ENCODE peak calls at places on chromosomes 4 and X, in ten cellular contexts. One of them, this sample, is unnamed.

GRCh38 chrX:103554687-103555417 is 30.5 kb upstream of the TCEAL4 start:
- DNase-seq in AG04449: no peak
- DNase-seq in activated CD8-positive, alpha-beta T cell treated with anti-CD3 and anti-CD28 coated beads for 36 hours: peak; percentile 83
- DNase-seq in esophagus squamous epithelium: no peak
- DNase-seq in hepatocyte: peak; percentile 73
- DNase-seq in OCI-LY7: peak; percentile 78
- DNase-seq in Peyer's patch: peak; percentile 41
- DNase-seq in suprapubic skin: no peak
- DNase-seq in astrocyte of the spinal cord: peak; percentile 68
- DNase-seq in HFFc6: no peak
- DNase-seq in this sample: peak; percentile 26

GRCh38 chrX:69163936-69164741 is 1.1 kb downstream of the PJA1 start:
- DNase-seq in AG04449: no peak
- DNase-seq in activated CD8-positive, alpha-beta T cell treated with anti-CD3 and anti-CD28 coated beads for 36 hours: peak; percentile 77
- DNase-seq in esophagus squamous epithelium: no peak
- DNase-seq in hepatocyte: peak; percentile 51
- DNase-seq in OCI-LY7: peak; percentile 41
- DNase-seq in Peyer's patch: no peak
- DNase-seq in suprapubic skin: no peak
- DNase-seq in astrocyte of the spinal cord: no peak
- DNase-seq in HFFc6: no peak
- DNase-seq in this sample: peak; percentile 36

GRCh38 chr4:42482516-42483327 is 85.4 kb downstream of the SHISA3 start:
- DNase-seq in AG04449: no peak
- DNase-seq in activated CD8-positive, alpha-beta T cell treated with anti-CD3 and anti-CD28 coated beads for 36 hours: no peak
- DNase-seq in esophagus squamous epithelium: no peak
- DNase-seq in hepatocyte: no peak
- DNase-seq in OCI-LY7: no peak
- DNase-seq in Peyer's patch: no peak
- DNase-seq in suprapubic skin: no peak
- DNase-seq in astrocyte of the spinal cord: no peak
- DNase-seq in HFFc6: no peak
- DNase-seq in this sample: no peak

GRCh38 chr4:159487284-159487747 is 384.4 kb downstream of the RAPGEF2 start:
- DNase-seq in AG04449: peak; percentile 37
- DNase-seq in activated CD8-positive, alpha-beta T cell treated with anti-CD3 and anti-CD28 coated beads for 36 hours: peak; percentile 39
- DNase-seq in esophagus squamous epithelium: no peak
- DNase-seq in hepatocyte: peak; percentile 85
- DNase-seq in OCI-LY7: peak; percentile 47
- DNase-seq in Peyer's patch: no peak
- DNase-seq in suprapubic skin: no peak
- DNase-seq in astrocyte of the spinal cord: peak; percentile 82
- DNase-seq in HFFc6: peak; percentile 54
- DNase-seq in this sample: peak; percentile 3

GRCh38 chr4:13956947-13957346 is 329.4 kb upstream of the BOD1L1 start:
- DNase-seq in AG04449: no peak
- DNase-seq in activated CD8-positive, alpha-beta T cell treated with anti-CD3 and anti-CD28 coated beads for 36 hours: no peak
- DNase-seq in esophagus squamous epithelium: no peak
- DNase-seq in hepatocyte: no peak
- DNase-seq in OCI-LY7: no peak
- DNase-seq in Peyer's patch: no peak
- DNase-seq in suprapubic skin: no peak
- DNase-seq in astrocyte of the spinal cord: no peak
- DNase-seq in HFFc6: no peak
- DNase-seq in this sample: no peak

GRCh38 chr4:71254451-71255012 is 84.3 kb upstream of the SLC4A4 start:
- DNase-seq in AG04449: no peak
- DNase-seq in activated CD8-positive, alpha-beta T cell treated with anti-CD3 and anti-CD28 coated beads for 36 hours: no peak
- DNase-seq in esophagus squamous epithelium: no peak
- DNase-seq in hepatocyte: no peak
- DNase-seq in OCI-LY7: no peak
- DNase-seq in Peyer's patch: no peak
- DNase-seq in suprapubic skin: no peak
- DNase-seq in astrocyte of the spinal cord: no peak
- DNase-seq in HFFc6: no peak
- DNase-seq in this sample: no peak

GRCh38 chrX:71533850-71534515 is 1.1 kb downstream of the OGT start:
- DNase-seq in AG04449: no peak
- DNase-seq in activated CD8-positive, alpha-beta T cell treated with anti-CD3 and anti-CD28 coated beads for 36 hours: peak; percentile 71
- DNase-seq in esophagus squamous epithelium: no peak
- DNase-seq in hepatocyte: peak; percentile 30
- DNase-seq in OCI-LY7: peak; percentile 70
- DNase-seq in Peyer's patch: peak; percentile 55
- DNase-seq in suprapubic skin: peak; percentile 75
- DNase-seq in astrocyte of the spinal cord: peak; percentile 48
- DNase-seq in HFFc6: peak; percentile 21
- DNase-seq in this sample: peak; percentile 57

GRCh38 chr4:137417676-137418075 is 114.6 kb downstream of the PCDH18 start:
- DNase-seq in AG04449: peak; percentile 23
- DNase-seq in activated CD8-positive, alpha-beta T cell treated with anti-CD3 and anti-CD28 coated beads for 36 hours: no peak
- DNase-seq in esophagus squamous epithelium: no peak
- DNase-seq in hepatocyte: no peak
- DNase-seq in OCI-LY7: no peak
- DNase-seq in Peyer's patch: no peak
- DNase-seq in suprapubic skin: no peak
- DNase-seq in astrocyte of the spinal cord: peak; percentile 34
- DNase-seq in HFFc6: peak; percentile 3
- DNase-seq in this sample: no peak

GRCh38 chr4:48665555-48666186 is 114.4 kb downstream of the FRYL start:
- DNase-seq in AG04449: no peak
- DNase-seq in activated CD8-positive, alpha-beta T cell treated with anti-CD3 and anti-CD28 coated beads for 36 hours: no peak
- DNase-seq in esophagus squamous epithelium: no peak
- DNase-seq in hepatocyte: no peak
- DNase-seq in OCI-LY7: no peak
- DNase-seq in Peyer's patch: no peak
- DNase-seq in suprapubic skin: no peak
- DNase-seq in astrocyte of the spinal cord: peak; percentile 50
- DNase-seq in HFFc6: peak; percentile 11
- DNase-seq in this sample: no peak

GRCh38 chr4:143023519-143023918 is 161.2 kb upstream of the USP38 start:
- DNase-seq in AG04449: no peak
- DNase-seq in activated CD8-positive, alpha-beta T cell treated with anti-CD3 and anti-CD28 coated beads for 36 hours: no peak
- DNase-seq in esophagus squamous epithelium: no peak
- DNase-seq in hepatocyte: no peak
- DNase-seq in OCI-LY7: no peak
- DNase-seq in Peyer's patch: no peak
- DNase-seq in suprapubic skin: no peak
- DNase-seq in astrocyte of the spinal cord: no peak
- DNase-seq in HFFc6: no peak
- DNase-seq in this sample: no peak

GRCh38 chr4:143375326-143376073 is 38.8 kb downstream of the GAB1 start:
- DNase-seq in AG04449: no peak
- DNase-seq in activated CD8-positive, alpha-beta T cell treated with anti-CD3 and anti-CD28 coated beads for 36 hours: peak; percentile 23
- DNase-seq in esophagus squamous epithelium: no peak
- DNase-seq in hepatocyte: no peak
- DNase-seq in OCI-LY7: peak; percentile 86
- DNase-seq in Peyer's patch: no peak
- DNase-seq in suprapubic skin: no peak
- DNase-seq in astrocyte of the spinal cord: no peak
- DNase-seq in HFFc6: peak; percentile 33
- DNase-seq in this sample: no peak

GRCh38 chr4:4383085-4383484 is 3.8 kb upstream of the NSG1 start:
- DNase-seq in AG04449: no peak
- DNase-seq in activated CD8-positive, alpha-beta T cell treated with anti-CD3 and anti-CD28 coated beads for 36 hours: no peak
- DNase-seq in esophagus squamous epithelium: no peak
- DNase-seq in hepatocyte: no peak
- DNase-seq in OCI-LY7: no peak
- DNase-seq in Peyer's patch: no peak
- DNase-seq in suprapubic skin: no peak
- DNase-seq in astrocyte of the spinal cord: no peak
- DNase-seq in HFFc6: no peak
- DNase-seq in this sample: no peak

GRCh38 chr4:4377191-4377590 is 9.7 kb upstream of the NSG1 start:
- DNase-seq in AG04449: no peak
- DNase-seq in activated CD8-positive, alpha-beta T cell treated with anti-CD3 and anti-CD28 coated beads for 36 hours: no peak
- DNase-seq in esophagus squamous epithelium: no peak
- DNase-seq in hepatocyte: no peak
- DNase-seq in OCI-LY7: no peak
- DNase-seq in Peyer's patch: no peak
- DNase-seq in suprapubic skin: no peak
- DNase-seq in astrocyte of the spinal cord: no peak
- DNase-seq in HFFc6: no peak
- DNase-seq in this sample: no peak

GRCh38 chr4:4377683-4378082 is 9.2 kb upstream of the NSG1 start:
- DNase-seq in AG04449: no peak
- DNase-seq in activated CD8-positive, alpha-beta T cell treated with anti-CD3 and anti-CD28 coated beads for 36 hours: no peak
- DNase-seq in esophagus squamous epithelium: no peak
- DNase-seq in hepatocyte: no peak
- DNase-seq in OCI-LY7: no peak
- DNase-seq in Peyer's patch: no peak
- DNase-seq in suprapubic skin: no peak
- DNase-seq in astrocyte of the spinal cord: no peak
- DNase-seq in HFFc6: no peak
- DNase-seq in this sample: no peak

GRCh38 chr4:4376074-4376473 is 10.8 kb upstream of the NSG1 start:
- DNase-seq in AG04449: no peak
- DNase-seq in activated CD8-positive, alpha-beta T cell treated with anti-CD3 and anti-CD28 coated beads for 36 hours: no peak
- DNase-seq in esophagus squamous epithelium: no peak
- DNase-seq in hepatocyte: no peak
- DNase-seq in OCI-LY7: no peak
- DNase-seq in Peyer's patch: no peak
- DNase-seq in suprapubic skin: no peak
- DNase-seq in astrocyte of the spinal cord: no peak
- DNase-seq in HFFc6: no peak
- DNase-seq in this sample: no peak

DNA sequence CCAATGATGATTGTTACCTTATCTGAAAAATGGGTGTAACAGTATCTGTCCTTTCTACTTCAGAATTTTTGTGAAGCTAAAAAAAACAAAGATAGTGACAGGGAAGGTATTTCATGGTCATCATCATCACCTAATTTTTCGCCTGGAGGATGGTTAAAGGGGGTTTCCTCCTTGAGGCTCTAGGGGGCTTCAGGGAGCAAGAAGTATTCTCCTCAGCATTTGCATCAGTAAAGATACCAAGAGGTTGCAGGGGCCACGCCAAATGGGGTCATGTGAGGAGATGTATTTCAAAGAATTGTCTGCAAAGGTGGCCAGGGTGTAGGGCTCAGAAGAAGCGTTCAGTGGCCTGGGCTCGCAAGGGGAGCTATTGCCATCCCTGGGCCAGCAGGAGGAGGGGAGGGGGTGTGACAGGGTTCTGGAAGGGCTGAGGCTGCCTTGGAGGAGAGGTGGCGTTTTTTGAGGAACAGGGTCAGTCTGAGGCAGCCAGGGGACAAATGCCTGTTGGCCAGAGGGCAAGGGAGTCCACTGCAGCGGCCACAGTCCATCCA is 7.3 kb upstream of the NSG1 start:
- DNase-seq in AG04449: no peak
- DNase-seq in activated CD8-positive, alpha-beta T cell treated with anti-CD3 and anti-CD28 coated beads for 36 hours: no peak
- DNase-seq in esophagus squamous epithelium: no peak
- DNase-seq in hepatocyte: no peak
- DNase-seq in OCI-LY7: peak; percentile 18
- DNase-seq in Peyer's patch: no peak
- DNase-seq in suprapubic skin: no peak
- DNase-seq in astrocyte of the spinal cord: no peak
- DNase-seq in HFFc6: no peak
- DNase-seq in this sample: no peak
- TF ChIP-seq CTCF in AG04449: no peak
- TF ChIP-seq CTCF in activated CD8-positive, alpha-beta T cell treated with anti-CD3 and anti-CD28 coated beads for 36 hours: no peak
- TF ChIP-seq CTCF in esophagus squamous epithelium: no peak
- TF ChIP-seq CTCF in hepatocyte: no peak
- TF ChIP-seq CTCF in OCI-LY7: peak; percentile 52
- TF ChIP-seq CTCF in Peyer's patch: no peak
- TF ChIP-seq CTCF in suprapubic skin: no peak
- TF ChIP-seq CTCF in astrocyte of the spinal cord: no peak
- TF ChIP-seq CTCF in HFFc6: no peak
- TF ChIP-seq CTCF in this sample: no peak

GRCh38 chr4:59374416-59374815 is 1825.7 kb upstream of the ADGRL3 start:
- DNase-seq in AG04449: no peak
- DNase-seq in activated CD8-positive, alpha-beta T cell treated with anti-CD3 and anti-CD28 coated beads for 36 hours: no peak
- DNase-seq in esophagus squamous epithelium: no peak
- DNase-seq in hepatocyte: no peak
- DNase-seq in OCI-LY7: no peak
- DNase-seq in Peyer's patch: no peak
- DNase-seq in suprapubic skin: no peak
- DNase-seq in astrocyte of the spinal cord: no peak
- DNase-seq in HFFc6: no peak
- DNase-seq in this sample: no peak
- TF ChIP-seq CTCF in AG04449: no peak
- TF ChIP-seq CTCF in activated CD8-positive, alpha-beta T cell treated with anti-CD3 and anti-CD28 coated beads for 36 hours: no peak
- TF ChIP-seq CTCF in esophagus squamous epithelium: no peak
- TF ChIP-seq CTCF in hepatocyte: no peak
- TF ChIP-seq CTCF in OCI-LY7: peak; percentile 21
- TF ChIP-seq CTCF in Peyer's patch: no peak
- TF ChIP-seq CTCF in suprapubic skin: no peak
- TF ChIP-seq CTCF in astrocyte of the spinal cord: no peak
- TF ChIP-seq CTCF in HFFc6: no peak
- TF ChIP-seq CTCF in this sample: no peak

GRCh38 chrX:29903365-29903764 is 312.0 kb upstream of the MAGEB2 start:
- DNase-seq in AG04449: no peak
- DNase-seq in activated CD8-positive, alpha-beta T cell treated with anti-CD3 and anti-CD28 coated beads for 36 hours: no peak
- DNase-seq in esophagus squamous epithelium: no peak
- DNase-seq in hepatocyte: no peak
- DNase-seq in OCI-LY7: no peak
- DNase-seq in Peyer's patch: no peak
- DNase-seq in suprapubic skin: no peak
- DNase-seq in astrocyte of the spinal cord: peak; percentile 13
- DNase-seq in HFFc6: no peak
- DNase-seq in this sample: no peak
- TF ChIP-seq CTCF in AG04449: no peak
- TF ChIP-seq CTCF in activated CD8-positive, alpha-beta T cell treated with anti-CD3 and anti-CD28 coated beads for 36 hours: no peak
- TF ChIP-seq CTCF in esophagus squamous epithelium: no peak
- TF ChIP-seq CTCF in hepatocyte: peak; percentile 47
- TF ChIP-seq CTCF in OCI-LY7: peak; percentile 23
- TF ChIP-seq CTCF in Peyer's patch: no peak
- TF ChIP-seq CTCF in suprapubic skin: no peak
- TF ChIP-seq CTCF in astrocyte of the spinal cord: peak; percentile 40
- TF ChIP-seq CTCF in HFFc6: peak; percentile 73
- TF ChIP-seq CTCF in this sample: peak; percentile 46

DNA sequence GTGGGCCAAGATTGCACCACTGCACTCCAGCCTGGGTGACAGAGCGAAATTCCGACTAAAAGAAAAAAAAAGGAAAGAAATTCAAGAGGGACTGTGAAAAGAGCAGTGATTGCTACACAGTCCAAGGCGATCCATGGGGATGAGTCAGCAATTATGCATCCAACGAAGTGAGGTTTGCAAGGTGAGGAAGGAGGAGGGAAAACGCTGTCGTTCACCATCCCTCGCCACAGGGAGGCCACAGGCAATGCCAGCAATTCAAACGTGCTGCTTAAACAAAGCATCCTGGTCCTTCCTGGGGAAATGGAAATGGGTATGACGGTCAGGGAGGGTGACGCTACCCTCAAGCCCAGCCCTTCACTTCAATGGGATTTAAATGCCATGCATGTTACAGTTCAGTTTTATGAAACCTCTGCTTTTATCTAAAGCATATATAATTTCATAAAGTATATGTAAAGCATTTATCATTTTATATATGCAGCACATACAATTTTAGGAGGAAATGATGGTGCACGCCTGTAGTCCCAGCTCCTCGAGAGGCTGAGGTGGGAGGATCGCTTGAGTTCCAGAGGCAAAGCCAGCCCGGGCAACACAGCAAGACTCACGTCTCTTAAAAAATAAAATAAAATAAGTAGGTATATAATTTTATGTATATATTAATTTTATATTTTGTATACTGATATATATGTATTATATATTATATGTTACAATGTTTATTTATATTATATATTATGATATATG is 108.7 kb downstream of the DHRSX start:
- DNase-seq in AG04449: peak; percentile 14
- DNase-seq in activated CD8-positive, alpha-beta T cell treated with anti-CD3 and anti-CD28 coated beads for 36 hours: no peak
- DNase-seq in esophagus squamous epithelium: no peak
- DNase-seq in hepatocyte: peak; percentile 81
- DNase-seq in OCI-LY7: no peak
- DNase-seq in Peyer's patch: no peak
- DNase-seq in suprapubic skin: no peak
- DNase-seq in astrocyte of the spinal cord: peak; percentile 89
- DNase-seq in HFFc6: peak; percentile 90
- DNase-seq in this sample: no peak
- TF ChIP-seq CTCF in AG04449: no peak
- TF ChIP-seq CTCF in activated CD8-positive, alpha-beta T cell treated with anti-CD3 and anti-CD28 coated beads for 36 hours: no peak
- TF ChIP-seq CTCF in esophagus squamous epithelium: no peak
- TF ChIP-seq CTCF in hepatocyte: peak; percentile 21
- TF ChIP-seq CTCF in OCI-LY7: no peak
- TF ChIP-seq CTCF in Peyer's patch: no peak
- TF ChIP-seq CTCF in suprapubic skin: no peak
- TF ChIP-seq CTCF in astrocyte of the spinal cord: no peak
- TF ChIP-seq CTCF in HFFc6: peak; percentile 54
- TF ChIP-seq CTCF in this sample: no peak